ENCODE peak calls at places on chromosomes 4 and X, in seven cellular contexts. M is SK-N-SH, Z is IMR-90, D is A549, R is K562, P is HepG2, F is GM12878. Q is an unnamed sample.

GRCh38 chr4:66688674-66689073 is 856.6 kb downstream of the CENPC start:
- DNase-seq in F (no peak), Z (peak; percentile 9), D (peak; percentile 1), P (no peak), R (no peak), M (peak; percentile 2), Q (no peak)

GRCh38 chr4:150108693-150109092 is 30.4 kb downstream of the DCLK2 start:
- DNase-seq in P (no peak), D (no peak), Z (no peak), F (no peak), M (peak; percentile 51), R (no peak), Q (no peak)

GRCh38 chr4:40686081-40686913 is 56.6 kb upstream of the RBM47 start:
- DNase-seq in Z (no peak), M (no peak), P (no peak), F (no peak), R (no peak), D (no peak), Q (no peak)

GRCh38 chr4:169902658-169903345 is 123.4 kb downstream of the MFAP3L start:
- DNase-seq in Z (no peak), F (no peak), D (no peak), R (peak; percentile 6), P (peak; percentile 18), M (no peak), Q (no peak)

GRCh38 chr4:26717332-26717731 is 133.4 kb downstream of the TBC1D19 start:
- DNase-seq in R (no peak), Z (peak; percentile 92), M (no peak), F (no peak), P (no peak), D (no peak), Q (no peak)

GRCh38 chrX:34365482-34365881 is 233.4 kb upstream of the FAM47A start:
- DNase-seq in R (no peak), F (no peak), Z (peak; percentile 3), M (no peak), P (no peak), D (no peak), Q (no peak)

GRCh38 chrX:19958530-19959486 is 32.1 kb downstream of the BCLAF3 start:
- DNase-seq in F (no peak), P (peak; percentile 57), R (peak; percentile 1), Z (peak; percentile 4), M (no peak), D (no peak), Q (no peak)

GRCh38 chr4:88742561-88742960 is 44.9 kb upstream of the NAP1L5 start:
- DNase-seq in P (no peak), R (no peak), Z (peak; percentile 36), F (no peak), M (no peak), D (no peak), Q (no peak)

GRCh38 chr4:154142664-154143063 is 348.9 kb downstream of the DCHS2 start:
- DNase-seq in P (no peak), R (no peak), D (no peak), F (no peak), M (no peak), Z (no peak), Q (no peak)

GRCh38 chrX:35890699-35891098 is 28.8 kb upstream of the CFAP47 start:
- DNase-seq in R (peak; percentile 58), F (no peak), P (peak; percentile 46), M (peak; percentile 38), D (peak; percentile 17), Z (peak; percentile 11), Q (peak; percentile 47)

GRCh38 chrX:110733166-110733565 is 62.5 kb downstream of the CHRDL1 start:
- DNase-seq in D (no peak), M (no peak), P (no peak), F (no peak), R (no peak), Z (peak; percentile 17), Q (no peak)

GRCh38 chr4:7642764-7643495 is 208.2 kb upstream of the PSAPL1 start:
- DNase-seq in Z (no peak), D (no peak), P (no peak), F (no peak), R (no peak), M (no peak), Q (no peak)

GRCh38 chr4:140152015-140152703 is 1.8 kb downstream of the MAML3 start:
- DNase-seq in P (no peak), R (peak; percentile 60), Z (no peak), D (peak; percentile 61), M (peak; percentile 84), F (no peak), Q (peak; percentile 52)

GRCh38 chr4:154292589-154292988 is 199.0 kb downstream of the DCHS2 start:
- DNase-seq in Z (no peak), D (no peak), P (no peak), R (peak; percentile 16), M (no peak), F (no peak), Q (no peak)

GRCh38 chr4:155339588-155339987 is 37.2 kb downstream of the MAP9 start:
- DNase-seq in P (peak; percentile 59), Z (no peak), M (no peak), D (peak; percentile 11), R (no peak), F (no peak), Q (no peak)

GRCh38 chr4:168587326-168588125 is 90.7 kb downstream of the PALLD start:
- DNase-seq in Z (peak; percentile 88), D (peak; percentile 38), R (no peak), P (no peak), M (no peak), F (no peak), Q (no peak)

GRCh38 chr4:128840711-128841318 is 31.3 kb downstream of the JADE1 start:
- DNase-seq in F (no peak), P (no peak), Z (no peak), R (no peak), M (no peak), D (no peak), Q (no peak)

GRCh38 chrX:826026-826425 is 195.4 kb downstream of the SHOX start:
- DNase-seq in R (no peak), M (no peak), P (no peak), Z (no peak), D (no peak), F (no peak), Q (no peak)

GRCh38 chrX:47540754-47541538 is 20.1 kb upstream of the ARAF start:
- DNase-seq in R (peak; percentile 92), D (peak; percentile 90), P (peak; percentile 81), F (no peak), M (peak; percentile 80), Z (peak; percentile 92), Q (peak; percentile 45)

GRCh38 chr4:90145331-90145730 is 18.1 kb downstream of the CCSER1 start:
- DNase-seq in F (no peak), Z (no peak), R (no peak), P (no peak), M (no peak), D (no peak), Q (no peak)

GRCh38 chrX:12002876-12003275 is 135.4 kb upstream of the FRMPD4 start:
- DNase-seq in Z (peak; percentile 10), F (no peak), M (no peak), R (no peak), P (no peak), D (no peak), Q (no peak)

GRCh38 chrX:118181030-118181429 is 64.4 kb upstream of the KLHL13 start:
- DNase-seq in M (no peak), R (no peak), Z (peak; percentile 13), F (no peak), P (no peak), D (no peak), Q (no peak)

GRCh38 chrX:68758671-68759070 is 70.2 kb upstream of the EFNB1 start:
- DNase-seq in D (no peak), P (no peak), Z (no peak), R (no peak), M (no peak), F (no peak), Q (no peak)

GRCh38 chr4:82268050-82268825 is 105.6 kb downstream of the HNRNPD start:
- DNase-seq in R (peak; percentile 59), F (no peak), M (peak; percentile 57), P (peak; percentile 51), Z (peak; percentile 50), D (peak; percentile 40), Q (peak; percentile 51)

GRCh38 chrX:116490091-116490490 is 27.3 kb upstream of the CT83 start:
- DNase-seq in M (peak; percentile 1), D (no peak), Z (no peak), R (no peak), P (no peak), F (no peak), Q (no peak)

GRCh38 chr4:164023214-164023613 is 528.7 kb downstream of the TMA16 start:
- DNase-seq in Z (no peak), M (no peak), F (no peak), R (no peak), D (no peak), P (no peak), Q (no peak)

GRCh38 chr4:94304365-94304971 is 38.2 kb downstream of the HPGDS start:
- DNase-seq in F (no peak), P (peak; percentile 21), R (peak; percentile 59), D (peak; percentile 18), Z (peak; percentile 42), M (peak; percentile 29), Q (no peak)

GRCh38 chrX:51899741-51900140 is 6.3 kb downstream of the MAGED1 start:
- DNase-seq in P (no peak), D (no peak), M (no peak), F (no peak), R (no peak), Z (peak; percentile 45), Q (no peak)
- TF ChIP-seq RFX5 in P (no peak), D (no peak), M (no peak), F (no peak), R (no peak), Z (no peak), Q (no peak)

GRCh38 chr4:5923306-5923830 is 30.5 kb upstream of the CRMP1 start:
- DNase-seq in P (no peak), F (no peak), R (no peak), D (no peak), Z (no peak), M (no peak), Q (no peak)
- TF ChIP-seq RFX5 in P (no peak), F (no peak), R (no peak), D (no peak), Z (no peak), M (no peak), Q (no peak)

GRCh38 chrX:9902651-9903050 is 64.5 kb upstream of the CLDN34 start:
- DNase-seq in M (no peak), D (no peak), Z (peak; percentile 34), R (no peak), F (no peak), P (no peak), Q (no peak)
- TF ChIP-seq RFX5 in M (no peak), D (no peak), Z (no peak), R (no peak), F (no peak), P (no peak), Q (no peak)

DNA sequence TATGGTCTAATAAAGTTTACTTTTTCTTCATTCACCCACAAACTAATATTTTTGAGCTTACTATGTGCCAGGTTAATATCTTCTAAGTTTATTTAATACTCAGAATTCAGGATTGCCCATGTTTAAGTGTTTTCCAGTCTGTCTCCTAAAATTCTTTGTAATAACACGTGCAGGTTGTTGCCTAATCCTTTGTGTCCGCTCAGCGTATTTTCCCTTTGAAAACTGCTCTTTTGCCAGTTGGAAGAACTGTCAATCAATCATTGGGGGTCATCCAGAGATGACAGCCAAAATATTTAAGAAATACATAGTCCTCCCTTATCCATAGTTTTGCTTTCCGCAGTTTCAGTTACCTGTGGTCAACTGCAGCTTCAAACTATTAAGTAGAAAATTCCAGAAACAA is 63.4 kb downstream of the LNX1 start:
- DNase-seq in R (no peak), F (no peak), D (no peak), P (no peak), M (no peak), Z (no peak), Q (no peak)
- TF ChIP-seq RFX5 in R (no peak), F (no peak), D (no peak), P (no peak), M (no peak), Z (no peak), Q (no peak)

GRCh38 chrX:65706041-65706828 is 38.8 kb downstream of the MSN start:
- DNase-seq in P (no peak), Z (peak; percentile 85), R (no peak), F (no peak), D (peak; percentile 30), M (no peak), Q (no peak)
- TF ChIP-seq RFX5 in P (no peak), Z (no peak), R (no peak), F (no peak), D (no peak), M (no peak), Q (no peak)